ENCODE peak calls at places on chromosomes 16 and 17, in nine cellular contexts. S is cardiac fibroblast; K is SK-N-SH; E is AG10803; R is lower leg skin; X is OCI-LY7; J is A549; G is AG09309; W is CD8-positive, alpha-beta T cell. T is an unnamed sample.

GRCh38 chr17:34361478-34362061 is 1.5 kb downstream of the CCL1 start:
- DNase-seq in S (peak; percentile 96), R (peak; percentile 97), E (peak; percentile 85), X (peak; percentile 95), W (peak; percentile 56), J (peak; percentile 91), K (peak; percentile 82), G (peak; percentile 68), T (peak; percentile 89)

GRCh38 chr16:68414581-68414980 is 33.7 kb downstream of the SMPD3 start:
- DNase-seq in W (no peak), S (no peak), R (no peak), J (no peak), G (no peak), X (no peak), E (no peak), K (no peak), T (no peak)

GRCh38 chr16:87854053-87854906 is 15.0 kb downstream of the SLC7A5 start:
- DNase-seq in J (peak; percentile 92), E (no peak), R (no peak), X (no peak), G (no peak), W (no peak), S (peak; percentile 47), K (peak; percentile 67), T (no peak)

GRCh38 chr16:66926171-66926570 is 836 bp upstream of the RRAD start:
- DNase-seq in J (no peak), E (no peak), K (no peak), G (no peak), S (no peak), W (no peak), X (no peak), R (no peak), T (peak; percentile 88)

GRCh38 chr17:40373999-40374398 is 9.5 kb upstream of the GJD3 start:
- DNase-seq in S (no peak), W (no peak), X (no peak), E (no peak), K (no peak), G (no peak), J (no peak), R (peak; percentile 43), T (peak; percentile 1)

GRCh38 chr17:4594406-4595349 is 10.3 kb downstream of the SMTNL2 start:
- DNase-seq in S (no peak), G (no peak), R (no peak), E (no peak), W (peak; percentile 23), K (peak; percentile 68), X (peak; percentile 41), J (no peak), T (no peak)

GRCh38 chr17:18951941-18952842 is at the start of gene SLC5A10:
- DNase-seq in R (no peak), S (no peak), K (no peak), W (no peak), G (no peak), X (no peak), J (peak; percentile 51), E (no peak), T (no peak)

GRCh38 chr16:46748775-46749705 is 896 bp upstream of the MYLK3 start:
- DNase-seq in G (no peak), J (no peak), E (no peak), X (peak; percentile 18), R (no peak), S (no peak), W (no peak), K (peak; percentile 30), T (no peak)

DNA sequence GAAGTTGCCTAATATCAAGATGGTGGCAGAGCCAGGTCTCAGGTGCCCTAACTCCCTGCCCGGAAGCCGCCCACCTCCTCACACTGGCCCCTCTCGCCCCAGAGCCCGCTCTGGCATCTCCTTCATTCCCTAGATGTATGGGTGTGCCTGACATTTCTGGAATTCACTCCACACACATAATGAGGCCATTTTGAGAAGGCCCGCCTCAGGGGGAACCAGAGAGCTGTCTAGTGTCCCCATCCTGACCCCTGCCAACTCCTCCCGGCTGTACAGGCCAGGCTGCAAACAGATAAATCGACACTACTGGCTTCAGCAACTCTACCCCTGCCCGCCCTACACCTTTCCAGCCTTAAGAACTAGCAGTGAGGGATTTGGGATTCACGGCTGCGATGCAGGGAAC is 7.7 kb downstream of the WNT3 start:
- DNase-seq in W (no peak), R (no peak), J (no peak), E (no peak), K (no peak), S (no peak), G (no peak), X (no peak), T (no peak)
- H3K4me3 ChIP-seq in W (no peak overlapping the region), R (no peak overlapping the region), J (no peak overlapping the region), E (no peak overlapping the region), K (no peak overlapping the region), S (no peak overlapping the region), G (no peak overlapping the region), X (no peak overlapping the region), T (no peak overlapping the region)

GRCh38 chr17:38885044-38885727 is 15.3 kb downstream of the LASP1 start:
- DNase-seq in S (no peak), X (no peak), E (no peak), R (no peak), W (no peak), G (no peak), J (no peak), K (no peak), T (no peak)

GRCh38 chr17:38886643-38887010 is 16.8 kb downstream of the LASP1 start:
- DNase-seq in S (no peak), X (no peak), W (no peak), J (no peak), K (no peak), R (no peak), G (no peak), E (no peak), T (no peak)

GRCh38 chr17:38885728-38886642 is 16.1 kb downstream of the LASP1 start:
- DNase-seq in S (peak; percentile 35), W (no peak), X (no peak), G (no peak), R (no peak), E (no peak), J (no peak), K (peak; percentile 75), T (no peak)

GRCh38 chr17:38881600-38882191 is 11.8 kb downstream of the LASP1 start:
- DNase-seq in X (peak; percentile 87), J (peak; percentile 58), E (peak; percentile 40), S (peak; percentile 75), R (peak; percentile 94), G (no peak), K (peak; percentile 63), W (peak; percentile 52), T (peak; percentile 51)

DNA sequence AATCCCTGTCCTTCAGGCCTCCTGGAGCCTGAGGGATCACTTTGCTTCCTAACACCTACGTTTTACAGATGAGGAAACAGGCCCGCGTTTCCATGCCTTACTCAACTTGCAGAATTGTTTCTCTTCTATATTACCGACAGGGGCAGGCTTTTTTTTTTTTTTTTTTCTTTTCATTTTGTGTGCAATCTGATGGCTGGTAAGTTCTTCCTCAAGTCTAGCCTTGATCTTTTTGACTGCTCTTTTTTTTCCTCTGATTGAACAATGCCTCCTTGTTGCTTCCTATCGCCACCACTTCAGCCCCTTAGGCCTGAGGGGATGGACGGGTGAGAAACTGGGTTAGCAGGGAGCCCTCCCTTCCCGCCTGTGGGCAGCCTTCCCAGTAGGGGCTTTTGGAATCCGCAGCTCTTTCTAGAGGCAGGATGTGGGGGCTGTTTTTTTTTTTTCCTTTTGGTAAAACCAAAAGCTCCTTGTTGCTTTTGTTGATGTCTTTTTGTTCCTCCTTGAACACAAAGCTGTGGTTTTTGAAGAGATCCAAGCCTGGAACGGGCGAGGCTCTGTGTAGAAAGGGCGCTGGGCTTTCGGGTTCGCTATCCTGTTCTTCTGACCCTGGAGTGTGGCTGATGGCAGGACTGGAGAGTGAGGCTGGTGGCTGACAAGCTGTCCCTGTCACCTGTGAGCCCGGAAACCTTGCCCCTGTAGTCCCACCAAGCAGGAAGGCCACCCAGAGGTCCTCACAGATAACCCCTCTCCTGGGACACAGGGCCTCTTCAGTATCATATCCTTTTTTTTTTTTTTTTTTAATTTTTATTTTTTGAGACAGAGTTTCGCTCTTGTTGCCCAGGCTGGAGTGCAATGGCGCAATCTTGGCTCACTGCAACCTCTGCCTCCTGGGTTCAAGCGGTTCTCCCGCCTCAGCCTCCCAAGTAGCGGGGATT is 14.0 kb downstream of the LASP1 start:
- DNase-seq in R (no peak), X (no peak), S (peak; percentile 54), W (no peak), E (no peak), G (no peak), J (no peak), K (no peak), T (no peak)
- TF ChIP-seq CTCF in R (no peak), X (peak; percentile 25), S (peak; percentile 21), W (no peak), E (peak; percentile 8), G (no peak), J (peak; percentile 13), K (no peak), T (no peak)

GRCh38 chr17:2692781-2693135 is 18.8 kb downstream of the CLUH start:
- DNase-seq in G (no peak), R (no peak), K (peak; percentile 27), S (no peak), E (no peak), W (no peak), J (no peak), X (no peak), T (peak; percentile 22)

GRCh38 chr17:2695961-2696760 is 15.4 kb downstream of the CLUH start:
- DNase-seq in W (no peak), G (no peak), R (peak; percentile 83), S (no peak), K (peak; percentile 32), X (no peak), J (no peak), E (no peak), T (peak; percentile 51)

GRCh38 chr17:2695243-2695960 is 16.2 kb downstream of the CLUH start:
- DNase-seq in S (no peak), W (no peak), K (peak; percentile 28), X (no peak), J (no peak), G (no peak), R (peak; percentile 68), E (no peak), T (no peak)

GRCh38 chr17:2693561-2694380 is 17.8 kb downstream of the CLUH start:
- DNase-seq in X (no peak), W (no peak), K (peak; percentile 27), G (no peak), J (no peak), E (no peak), S (no peak), R (peak; percentile 83), T (no peak)

DNA sequence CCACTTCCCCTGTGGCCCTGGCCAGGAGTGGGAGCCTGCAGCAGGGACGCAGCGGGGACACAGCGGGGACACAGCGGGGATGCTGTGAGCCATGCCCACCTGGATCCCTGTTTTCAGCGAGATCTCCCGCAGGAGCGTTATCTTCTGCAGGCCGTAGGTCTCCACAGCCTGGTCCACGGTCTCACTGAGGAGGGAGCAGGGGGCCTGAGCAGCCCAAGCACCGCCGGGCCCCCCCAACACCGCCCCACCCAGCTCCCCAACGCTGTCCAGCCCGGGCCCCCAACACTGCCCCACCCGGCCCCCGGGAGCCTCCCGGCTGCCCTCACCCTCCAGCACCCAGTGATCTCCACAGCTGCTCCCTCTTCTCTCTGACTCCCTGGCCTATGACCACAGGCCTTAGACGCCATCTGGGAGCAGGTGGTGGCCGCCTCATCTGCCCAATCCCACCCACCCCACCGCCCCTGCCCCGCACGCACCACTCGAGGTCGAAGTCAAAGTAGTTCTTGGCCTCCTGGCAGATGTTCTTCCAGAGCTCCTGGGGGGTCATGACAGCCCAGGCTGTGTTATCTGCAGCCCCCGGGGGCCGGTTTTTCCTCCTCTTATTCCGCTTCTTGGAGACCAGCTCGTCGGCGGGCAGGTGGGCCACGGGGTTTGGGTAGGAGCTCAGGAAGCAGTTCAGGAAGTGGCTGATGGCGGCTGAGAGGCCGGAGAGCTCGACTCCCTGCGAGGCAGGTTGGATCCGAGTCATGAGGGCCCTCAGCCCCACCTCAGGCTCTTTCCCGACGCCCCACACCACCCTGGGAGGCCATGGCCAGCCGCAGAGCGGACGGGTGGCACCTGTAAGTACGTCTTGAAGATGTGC is 17.0 kb downstream of the CLUH start:
- DNase-seq in G (no peak), J (no peak), W (no peak), E (no peak), K (peak; percentile 39), X (no peak), S (no peak), R (peak; percentile 78), T (peak; percentile 26)
- H3K4me3 ChIP-seq in G (no peak overlapping the region), J (no peak overlapping the region), W (no peak overlapping the region), E (no peak overlapping the region), K (no peak overlapping the region), X (no peak overlapping the region), S (no peak overlapping the region), R (no peak overlapping the region), T (no peak overlapping the region)

GRCh38 chr17:353213-353837 is 718 bp upstream of the RPH3AL start:
- DNase-seq in J (peak; percentile 40), G (no peak), R (peak; percentile 80), X (no peak), K (no peak), E (no peak), W (no peak), S (no peak), T (no peak)
- TF ChIP-seq CTCF in J (no peak), G (no peak), R (no peak), X (no peak), K (no peak), E (no peak), W (no peak), S (no peak), T (no peak)